ENCODE peak calls at places on chromosome 14, in ten cellular contexts. K is epithelial cell of esophagus, Z is AG04450, B is cardiac muscle cell, N is A549, G is astrocyte of the spinal cord, V is mammary epithelial cell, S is tibial artery, H is pancreas, U is sigmoid colon. M is an unnamed sample.

GRCh38 chr14:104891664-104892500 is 26.8 kb downstream of the CEP170B start:
- DNase-seq in Z (no peak), B (no peak), N (no peak), H (peak), G (no peak), K (no peak), V (no peak), U (peak), S (peak), M (no peak)

GRCh38 chr14:106372870-106373657 is 846.7 kb downstream of the TMEM121 start:
- DNase-seq in Z (no peak), U (no peak), K (peak), B (no peak), V (no peak), H (peak), N (peak), S (no peak), G (no peak), M (no peak)

GRCh38 chr14:105591052-105591451 is 64.7 kb downstream of the TMEM121 start:
- DNase-seq in U (no peak), H (no peak), K (no peak), N (no peak), G (no peak), S (no peak), Z (no peak), V (no peak), B (no peak), M (no peak)

GRCh38 chr14:65239143-65239672 is 136.9 kb upstream of the MAX start:
- DNase-seq in H (no peak), V (no peak), N (no peak), K (no peak), B (peak), U (no peak), Z (no peak), G (peak), S (peak), M (peak)

GRCh38 chr14:71155743-71156142 is 248.5 kb downstream of the PCNX1 start:
- DNase-seq in K (no peak), U (peak), G (no peak), N (no peak), B (no peak), S (no peak), Z (no peak), H (no peak), V (no peak), M (no peak)

GRCh38 chr14:96624661-96625435 is 122.7 kb downstream of the PAPOLA start:
- DNase-seq in V (no peak), S (peak), H (no peak), Z (no peak), G (no peak), B (no peak), U (no peak), K (no peak), N (no peak), M (no peak)

GRCh38 chr14:96057738-96058137 is 18.6 kb downstream of the C14orf132 start:
- DNase-seq in K (no peak), N (no peak), B (no peak), S (peak), Z (no peak), G (no peak), V (no peak), H (no peak), U (no peak), M (no peak)

GRCh38 chr14:59020382-59020781 is 168.1 kb upstream of the DAAM1 start:
- DNase-seq in B (peak), H (no peak), V (peak), Z (no peak), S (no peak), G (peak), K (peak), N (peak), U (no peak), M (peak)

GRCh38 chr14:99188721-99189120 is 83.3 kb downstream of the BCL11B start:
- DNase-seq in K (no peak), U (no peak), G (no peak), V (no peak), N (no peak), B (peak), H (no peak), S (peak), Z (no peak), M (no peak)

GRCh38 chr14:105939810-105940508 is 413.6 kb downstream of the TMEM121 start:
- DNase-seq in S (peak), H (no peak), N (no peak), B (no peak), V (no peak), K (no peak), U (peak), G (no peak), Z (no peak), M (no peak)

GRCh38 chr14:102817942-102818940 is 41.0 kb downstream of the TRAF3 start:
- DNase-seq in U (no peak), N (no peak), H (no peak), Z (no peak), G (no peak), B (no peak), V (peak), S (no peak), K (peak), M (no peak)

GRCh38 chr14:24817638-24818053 is 183.7 kb upstream of the GZMB start:
- DNase-seq in H (no peak), Z (no peak), G (no peak), B (peak), N (peak), V (no peak), S (no peak), U (no peak), K (no peak), M (no peak)

GRCh38 chr14:105419305-105420091 is at the start of gene MTA1:
- DNase-seq in H (no peak), G (no peak), U (no peak), N (no peak), K (peak), V (no peak), B (peak), S (no peak), Z (no peak), M (peak)

GRCh38 chr14:77409131-77409533 is 14.2 kb downstream of the NOXRED1 start:
- DNase-seq in S (no peak), G (no peak), B (peak), H (no peak), Z (no peak), U (no peak), K (peak), N (peak), V (peak), M (no peak)

GRCh38 chr14:58107947-58108552 is 44.0 kb downstream of the ARMH4 start:
- DNase-seq in Z (peak), V (peak), K (peak), S (no peak), H (peak), N (peak), G (peak), B (peak), U (no peak), M (peak)

GRCh38 chr14:77052281-77053044 is 24.0 kb upstream of the IRF2BPL start:
- DNase-seq in U (peak), N (no peak), K (no peak), G (no peak), H (no peak), B (no peak), V (no peak), Z (no peak), S (peak), M (no peak)

GRCh38 chr14:103848720-103849077 is 1.3 kb upstream of the PPP1R13B start:
- DNase-seq in K (no peak), Z (no peak), B (peak), N (no peak), U (peak), H (no peak), V (no peak), S (no peak), G (no peak), M (no peak)

GRCh38 chr14:99619873-99620834 is 16.1 kb upstream of the CCDC85C start:
- DNase-seq in V (no peak), Z (no peak), B (no peak), S (no peak), N (no peak), G (peak), H (no peak), K (peak), U (no peak), M (no peak)

GRCh38 chr14:77133718-77134338 is 7.8 kb downstream of the ZDHHC22 start:
- DNase-seq in H (peak), K (peak), N (peak), G (peak), B (peak), S (peak), V (peak), Z (peak), U (no peak), M (peak)

GRCh38 chr14:46490150-46490769 is 161.3 kb downstream of the RPL10L start:
- DNase-seq in N (peak), K (peak), B (peak), S (no peak), U (no peak), H (no peak), V (no peak), G (no peak), Z (no peak), M (no peak)

GRCh38 chr14:28301179-28301578 is 465.4 kb upstream of the FOXG1 start:
- DNase-seq in H (no peak), N (no peak), S (no peak), K (no peak), Z (no peak), B (no peak), G (no peak), V (no peak), U (no peak), M (no peak)

GRCh38 chr14:77032854-77033621 is 4.5 kb upstream of the IRF2BPL start:
- DNase-seq in K (peak), V (peak), H (peak), B (peak), N (peak), Z (peak), U (peak), G (peak), S (peak), M (peak)

GRCh38 chr14:23544511-23545447 is 6.8 kb downstream of the ZFHX2 start:
- DNase-seq in S (no peak), V (no peak), G (no peak), B (peak), Z (no peak), U (no peak), H (no peak), N (no peak), K (peak), M (no peak)

GRCh38 chr14:103329421-103330347 is 4.4 kb upstream of the EIF5 start:
- DNase-seq in H (peak), K (peak), S (no peak), U (no peak), B (no peak), G (no peak), Z (no peak), V (peak), N (peak), M (peak)

GRCh38 chr14:92619671-92620437 is 106.3 kb downstream of the RIN3 start:
- DNase-seq in B (no peak), G (no peak), Z (no peak), S (no peak), K (no peak), V (no peak), H (no peak), U (no peak), N (no peak), M (peak)

GRCh38 chr14:104576607-104577332 is 2.8 kb upstream of the C14orf180 start:
- DNase-seq in S (no peak), N (peak), K (no peak), V (no peak), H (no peak), G (no peak), Z (no peak), U (no peak), B (no peak), M (peak)

GRCh38 chr14:61690982-61691381 is 4.3 kb upstream of the HIF1A start:
- DNase-seq in B (no peak), H (no peak), S (no peak), Z (no peak), U (no peak), K (no peak), G (peak), V (no peak), N (no peak), M (no peak)

GRCh38 chr14:99217066-99217465 is 54.9 kb downstream of the BCL11B start:
- DNase-seq in Z (no peak), U (no peak), H (no peak), K (no peak), N (no peak), G (no peak), V (no peak), B (no peak), S (no peak), M (no peak)

GRCh38 chr14:36057452-36058142 is 118.9 kb downstream of the PTCSC3 start:
- DNase-seq in G (peak), B (no peak), S (no peak), N (no peak), H (no peak), Z (no peak), U (no peak), V (peak), K (peak), M (no peak)

GRCh38 chr14:89190779-89191513 is 226.1 kb downstream of the FOXN3 start:
- DNase-seq in G (no peak), U (no peak), K (no peak), N (no peak), V (no peak), Z (no peak), S (no peak), H (no peak), B (no peak), M (no peak)

GRCh38 chr14:53458368-53458814 is 305.3 kb upstream of the DDHD1 start:
- DNase-seq in Z (peak), N (peak), H (no peak), K (peak), V (peak), B (no peak), G (peak), S (no peak), U (no peak), M (peak)

GRCh38 chr14:63986789-63987533 is 134.2 kb downstream of the SYNE2 start:
- DNase-seq in B (no peak), G (peak), H (no peak), U (no peak), K (peak), S (no peak), Z (peak), V (peak), N (peak), M (peak)

GRCh38 chr14:22977684-22978486 is 4.5 kb downstream of the AJUBA start:
- DNase-seq in N (peak), V (peak), Z (no peak), S (peak), H (peak), B (peak), K (peak), U (peak), G (peak), M (peak)

GRCh38 chr14:102893452-102893851 is 29.0 kb upstream of the AMN start:
- DNase-seq in K (no peak), B (no peak), N (no peak), V (no peak), H (no peak), U (peak), S (peak), Z (peak), G (peak), M (peak)

GRCh38 chr14:61893371-61893940 is 131.2 kb downstream of the SNAPC1 start:
- DNase-seq in Z (no peak), N (no peak), K (no peak), S (no peak), H (no peak), G (no peak), U (no peak), B (no peak), V (no peak), M (no peak)

GRCh38 chr14:35229495-35230089 is 62.6 kb upstream of the PSMA6 start:
- DNase-seq in Z (no peak), H (no peak), U (no peak), G (no peak), S (no peak), V (no peak), B (peak), N (no peak), K (peak), M (peak)

GRCh38 chr14:50225067-50225973 is 6.1 kb downstream of the SOS2 start:
- DNase-seq in U (no peak), G (peak), N (no peak), B (peak), K (peak), V (peak), Z (peak), S (no peak), H (no peak), M (peak)

GRCh38 chr14:95348395-95349080 is 28.8 kb upstream of the CLMN start:
- DNase-seq in G (no peak), B (no peak), H (no peak), S (no peak), K (no peak), U (no peak), V (no peak), N (no peak), Z (no peak), M (no peak)

GRCh38 chr14:41606249-41607118 is at the start of gene LRFN5:
- DNase-seq in G (peak), B (peak), H (no peak), K (peak), U (peak), Z (no peak), V (no peak), N (no peak), S (no peak), M (peak)

GRCh38 chr14:44914849-44915248 is 46.9 kb downstream of the KLHL28 start:
- DNase-seq in V (no peak), N (peak), B (peak), S (no peak), K (peak), Z (no peak), G (peak), U (no peak), H (no peak), M (peak)

GRCh38 chr14:44910826-44911225 is 50.9 kb downstream of the KLHL28 start:
- DNase-seq in B (no peak), K (no peak), N (no peak), G (no peak), S (no peak), H (no peak), Z (no peak), V (no peak), U (no peak), M (no peak)

GRCh38 chr14:44912041-44912869 is 49.5 kb downstream of the KLHL28 start:
- DNase-seq in K (no peak), H (peak), U (no peak), B (no peak), G (no peak), S (no peak), Z (no peak), V (no peak), N (no peak), M (no peak)
- H3K4me3 ChIP-seq in K (peak), H (peak), U (peak), B (no peak), G (peak), S (peak), Z (peak), V (peak), N (no peak), M (peak)

DNA sequence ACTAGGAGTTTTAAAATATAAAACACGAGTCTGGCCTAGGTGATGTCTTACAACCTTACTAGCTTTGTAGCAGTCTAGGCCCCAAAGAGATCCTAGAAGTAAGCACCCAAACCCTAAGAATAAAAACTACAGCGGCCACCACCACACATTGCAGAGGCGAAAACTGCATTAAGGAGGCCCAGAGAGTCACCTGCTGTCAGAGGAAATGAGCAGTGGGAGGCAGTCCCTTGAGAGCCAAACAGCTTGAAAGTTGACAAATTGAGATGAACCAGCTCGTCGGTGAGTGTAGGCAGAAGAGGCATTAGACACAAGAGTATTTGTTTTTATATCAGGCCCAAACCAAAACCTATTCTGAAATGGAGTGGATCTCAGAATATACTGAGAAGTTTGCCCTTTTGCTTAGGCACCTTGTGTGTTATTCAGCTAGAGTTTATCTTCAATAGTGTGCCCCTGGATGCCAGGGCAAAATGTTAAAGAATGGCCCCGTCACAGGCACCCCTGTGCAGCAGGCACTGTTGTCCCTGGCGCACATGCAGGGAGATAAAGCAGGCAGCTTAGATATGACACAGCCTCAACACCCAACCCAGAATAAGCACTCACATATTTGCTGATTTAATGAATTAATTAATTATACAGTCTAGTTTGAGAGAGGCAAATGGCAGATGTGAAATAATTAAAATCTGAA is 56.7 kb downstream of the TTC7B start:
- DNase-seq in B (no peak), H (no peak), N (no peak), V (no peak), U (no peak), G (no peak), K (no peak), Z (no peak), S (no peak), M (no peak)
- H3K4me3 ChIP-seq in B (no peak), H (no peak), N (no peak), V (no peak), U (no peak), G (no peak), K (no peak), Z (no peak), S (peak), M (no peak)

DNA sequence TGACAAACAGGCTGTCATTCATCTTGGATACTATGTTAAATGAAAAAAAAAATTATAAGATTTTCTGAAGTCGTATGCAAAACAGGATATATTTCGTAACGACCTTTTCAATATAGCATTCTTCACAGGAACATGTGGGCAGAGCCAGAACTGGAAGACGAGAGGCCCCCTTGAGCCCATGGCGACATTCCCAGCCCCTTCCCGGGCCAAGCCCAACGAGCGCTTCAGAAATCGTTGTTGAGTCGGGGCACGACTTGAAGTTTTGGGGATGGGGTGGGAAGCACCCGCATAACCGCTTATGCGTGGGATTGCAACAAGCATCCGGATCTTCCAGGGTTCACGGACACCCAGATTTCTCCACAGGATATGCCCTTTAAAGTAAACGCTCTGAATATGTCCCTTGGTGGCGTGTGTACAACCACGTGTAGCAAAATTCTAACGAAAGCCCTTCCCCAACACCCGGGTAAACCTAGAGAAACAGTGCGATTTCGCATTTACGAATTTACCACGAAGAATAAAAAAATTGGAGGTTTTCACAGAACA is 735 bp downstream of the C14orf39 start:
- DNase-seq in B (peak), K (no peak), N (no peak), U (no peak), H (no peak), V (no peak), Z (no peak), G (no peak), S (no peak), M (no peak)
- H3K4me3 ChIP-seq in B (peak), K (peak), N (no peak), U (peak), H (no peak), V (no peak), Z (peak), G (peak), S (peak), M (no peak)

DNA sequence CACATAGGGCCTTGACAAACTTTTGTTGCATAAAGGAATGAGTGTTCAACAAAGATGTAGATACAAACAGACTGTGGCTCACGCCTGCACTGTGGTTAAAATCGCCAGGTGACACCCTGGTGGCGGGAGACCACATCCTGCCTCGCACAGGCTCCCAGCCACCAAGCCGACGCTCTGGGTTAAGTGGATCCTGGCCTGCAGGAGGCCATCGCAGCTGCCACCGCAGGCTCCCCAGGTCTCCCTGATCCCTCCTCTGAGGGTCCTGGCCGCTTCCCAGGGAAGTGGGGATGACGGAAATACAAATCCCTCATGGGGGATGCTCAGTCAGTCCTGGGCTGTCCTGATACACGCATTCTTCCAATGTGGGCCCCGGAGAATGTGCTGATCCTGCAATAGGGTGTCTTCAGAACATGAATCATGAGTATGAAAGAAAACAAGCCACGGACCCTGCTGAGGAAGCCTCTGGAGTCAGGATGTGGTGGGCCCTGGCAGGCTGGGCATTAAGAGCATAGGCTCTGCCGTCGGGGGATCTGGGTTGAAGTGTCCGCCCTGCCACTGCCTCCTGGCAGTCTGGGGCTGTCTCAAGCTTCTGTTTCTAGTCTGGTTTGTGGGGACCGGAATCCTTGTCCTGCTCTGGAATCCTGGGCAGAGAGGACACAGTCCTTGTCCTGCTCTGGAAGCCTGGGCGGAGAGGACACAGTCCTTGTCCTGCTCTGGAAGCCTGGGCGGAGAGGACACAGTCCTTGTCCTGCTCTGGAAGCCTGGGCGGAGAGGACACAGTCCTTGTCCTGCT is 53.5 kb upstream of the BEGAIN start:
- DNase-seq in B (no peak), G (peak), Z (no peak), K (no peak), S (no peak), V (no peak), U (no peak), N (no peak), H (no peak), M (no peak)
- H3K4me3 ChIP-seq in B (no peak), G (no peak), Z (no peak), K (no peak), S (no peak), V (no peak), U (no peak), N (no peak), H (no peak), M (no peak)

M was measured in fibroblast of villous mesenchyme.